ENCODE peak calls at places on chromosomes 7 and 10, in seven cellular contexts. One of them, this sample, is unnamed. For H3K4me1, the result is how much of the 10 kb centered on the place peaks cover.

GRCh38 chr10:132806126-132807061 is 20.4 kb upstream of the NKX6-2 start:
- DNase-seq in heart left ventricle: no peak
- DNase-seq in stomach: peak
- DNase-seq in uterus: no peak
- DNase-seq in body of pancreas: no peak
- DNase-seq in sigmoid colon: peak
- DNase-seq in prostate gland: no peak
- DNase-seq in this sample: no peak

GRCh38 chr7:130982160-130982638 is 248.2 kb upstream of the KLF14 start:
- DNase-seq in body of pancreas: no peak
- DNase-seq in heart left ventricle: no peak
- DNase-seq in prostate gland: no peak
- DNase-seq in uterus: no peak
- DNase-seq in stomach: no peak
- DNase-seq in sigmoid colon: no peak
- DNase-seq in this sample: no peak

GRCh38 chr7:23106491-23106800 is 861 bp downstream of the KLHL7 start:
- DNase-seq in uterus: no peak
- DNase-seq in heart left ventricle: no peak
- DNase-seq in stomach: peak
- DNase-seq in body of pancreas: peak
- DNase-seq in sigmoid colon: no peak
- DNase-seq in prostate gland: peak
- DNase-seq in this sample: no peak

GRCh38 chr7:73329861-73330581 is 2.1 kb downstream of the FKBP6 start:
- DNase-seq in body of pancreas: peak
- DNase-seq in sigmoid colon: no peak
- DNase-seq in prostate gland: no peak
- DNase-seq in stomach: no peak
- DNase-seq in heart left ventricle: no peak
- DNase-seq in uterus: no peak
- DNase-seq in this sample: no peak

GRCh38 chr10:43461950-43462349 is 25.0 kb downstream of the ZNF487 start:
- DNase-seq in stomach: no peak
- DNase-seq in sigmoid colon: no peak
- DNase-seq in prostate gland: peak
- DNase-seq in body of pancreas: peak
- DNase-seq in uterus: no peak
- DNase-seq in heart left ventricle: no peak
- DNase-seq in this sample: no peak

GRCh38 chr10:93461807-93462178 is 20.3 kb downstream of the MYOF start:
- DNase-seq in stomach: peak
- DNase-seq in uterus: no peak
- DNase-seq in sigmoid colon: peak
- DNase-seq in body of pancreas: no peak
- DNase-seq in prostate gland: no peak
- DNase-seq in heart left ventricle: no peak
- DNase-seq in this sample: no peak

GRCh38 chr10:127343831-127344230 is 147.4 kb upstream of the INSYN2A start:
- DNase-seq in heart left ventricle: no peak
- DNase-seq in uterus: no peak
- DNase-seq in sigmoid colon: no peak
- DNase-seq in prostate gland: no peak
- DNase-seq in stomach: no peak
- DNase-seq in body of pancreas: no peak
- DNase-seq in this sample: no peak

GRCh38 chr10:54742416-54742815 is 58.6 kb downstream of the PCDH15 start:
- DNase-seq in uterus: no peak
- DNase-seq in heart left ventricle: no peak
- DNase-seq in body of pancreas: no peak
- DNase-seq in prostate gland: no peak
- DNase-seq in sigmoid colon: no peak
- DNase-seq in stomach: no peak
- DNase-seq in this sample: no peak

GRCh38 chr7:156906281-156906680 is 13.3 kb upstream of the LMBR1 start:
- DNase-seq in uterus: no peak
- DNase-seq in heart left ventricle: no peak
- DNase-seq in stomach: no peak
- DNase-seq in prostate gland: no peak
- DNase-seq in body of pancreas: no peak
- DNase-seq in sigmoid colon: no peak
- DNase-seq in this sample: no peak

GRCh38 chr7:31000161-31000693 is 36.5 kb downstream of the GHRHR start:
- DNase-seq in body of pancreas: no peak
- DNase-seq in uterus: no peak
- DNase-seq in stomach: no peak
- DNase-seq in prostate gland: no peak
- DNase-seq in sigmoid colon: no peak
- DNase-seq in heart left ventricle: peak
- DNase-seq in this sample: no peak

GRCh38 chr7:142110098-142110497 is 1.4 kb upstream of the MGAM2 start:
- DNase-seq in uterus: no peak
- DNase-seq in body of pancreas: no peak
- DNase-seq in sigmoid colon: no peak
- DNase-seq in heart left ventricle: no peak
- DNase-seq in stomach: no peak
- DNase-seq in prostate gland: no peak
- DNase-seq in this sample: no peak

GRCh38 chr10:69222157-69223027 is 2.3 kb downstream of the HKDC1 start:
- DNase-seq in prostate gland: peak
- DNase-seq in sigmoid colon: no peak
- DNase-seq in uterus: no peak
- DNase-seq in heart left ventricle: no peak
- DNase-seq in body of pancreas: peak
- DNase-seq in stomach: peak
- DNase-seq in this sample: no peak

GRCh38 chr10:7111574-7111973 is 299.3 kb downstream of the SFMBT2 start:
- DNase-seq in heart left ventricle: no peak
- DNase-seq in prostate gland: no peak
- DNase-seq in body of pancreas: no peak
- DNase-seq in uterus: no peak
- DNase-seq in stomach: no peak
- DNase-seq in sigmoid colon: no peak
- DNase-seq in this sample: no peak

GRCh38 chr7:18495412-18496335 is at the start of gene HDAC9:
- DNase-seq in uterus: no peak
- DNase-seq in body of pancreas: peak
- DNase-seq in prostate gland: no peak
- DNase-seq in stomach: no peak
- DNase-seq in sigmoid colon: no peak
- DNase-seq in heart left ventricle: peak
- DNase-seq in this sample: no peak

GRCh38 chr10:13587367-13587766 is 602 bp downstream of the PRPF18 start:
- DNase-seq in prostate gland: no peak
- DNase-seq in stomach: no peak
- DNase-seq in body of pancreas: no peak
- DNase-seq in sigmoid colon: no peak
- DNase-seq in uterus: no peak
- DNase-seq in heart left ventricle: no peak
- DNase-seq in this sample: peak

GRCh38 chr7:30116771-30117170 is 18.0 kb upstream of the MTURN start:
- DNase-seq in heart left ventricle: no peak
- DNase-seq in uterus: no peak
- DNase-seq in stomach: no peak
- DNase-seq in sigmoid colon: no peak
- DNase-seq in body of pancreas: no peak
- DNase-seq in prostate gland: no peak
- DNase-seq in this sample: no peak

GRCh38 chr7:29523728-29524127 is 39.9 kb upstream of the PRR15 start:
- DNase-seq in stomach: no peak
- DNase-seq in prostate gland: no peak
- DNase-seq in heart left ventricle: no peak
- DNase-seq in sigmoid colon: no peak
- DNase-seq in uterus: no peak
- DNase-seq in body of pancreas: no peak
- DNase-seq in this sample: no peak

GRCh38 chr10:130372222-130372621 is 236.0 kb downstream of the GLRX3 start:
- DNase-seq in body of pancreas: no peak
- DNase-seq in stomach: peak
- DNase-seq in heart left ventricle: no peak
- DNase-seq in prostate gland: no peak
- DNase-seq in uterus: no peak
- DNase-seq in sigmoid colon: peak
- DNase-seq in this sample: no peak

GRCh38 chr7:38929460-38930171 is 20.6 kb upstream of the VPS41 start:
- DNase-seq in heart left ventricle: no peak
- DNase-seq in prostate gland: no peak
- DNase-seq in stomach: no peak
- DNase-seq in uterus: no peak
- DNase-seq in sigmoid colon: no peak
- DNase-seq in body of pancreas: peak
- DNase-seq in this sample: no peak

GRCh38 chr10:16809074-16809718 is 8.0 kb downstream of the RSU1 start:
- DNase-seq in uterus: no peak
- DNase-seq in prostate gland: no peak
- DNase-seq in heart left ventricle: peak
- DNase-seq in sigmoid colon: no peak
- DNase-seq in stomach: peak
- DNase-seq in body of pancreas: peak
- DNase-seq in this sample: no peak

GRCh38 chr10:24545585-24545984 is 178.1 kb downstream of the ARHGAP21 start:
- DNase-seq in prostate gland: no peak
- DNase-seq in body of pancreas: no peak
- DNase-seq in stomach: no peak
- DNase-seq in heart left ventricle: no peak
- DNase-seq in uterus: no peak
- DNase-seq in sigmoid colon: no peak
- DNase-seq in this sample: no peak

DNA sequence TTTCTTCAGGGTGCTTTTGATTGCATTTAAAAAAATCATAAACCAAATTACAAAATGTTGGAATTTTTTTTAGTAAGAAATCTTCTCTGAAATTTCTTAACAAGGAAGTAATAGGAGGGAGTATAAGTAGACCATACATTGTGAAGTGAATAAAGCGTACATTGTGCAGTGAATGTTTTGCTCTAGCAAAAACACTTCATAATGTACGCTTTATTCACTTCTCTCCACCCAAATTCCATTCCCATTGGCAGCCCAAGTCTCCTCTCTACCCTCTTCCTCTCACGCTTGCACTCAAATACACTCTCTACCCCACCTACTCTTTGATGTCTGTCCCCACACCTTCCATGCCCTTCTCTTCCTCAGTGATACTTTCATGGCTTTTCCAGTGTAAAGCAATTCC is 241.0 kb downstream of the PPP1R3A start:
- DNase-seq in stomach: no peak
- DNase-seq in uterus: no peak
- DNase-seq in sigmoid colon: no peak
- DNase-seq in prostate gland: no peak
- DNase-seq in heart left ventricle: no peak
- DNase-seq in body of pancreas: no peak
- DNase-seq in this sample: no peak
- TF ChIP-seq POLR2A in stomach: no peak
- TF ChIP-seq POLR2A in uterus: no peak
- TF ChIP-seq POLR2A in sigmoid colon: no peak
- TF ChIP-seq POLR2A in prostate gland: no peak
- TF ChIP-seq POLR2A in heart left ventricle: no peak
- TF ChIP-seq POLR2A in body of pancreas: no peak
- TF ChIP-seq POLR2A in this sample: no peak

GRCh38 chr7:2507917-2508306 is 11.7 kb upstream of the LFNG start:
- DNase-seq in heart left ventricle: no peak
- DNase-seq in uterus: no peak
- DNase-seq in stomach: no peak
- DNase-seq in body of pancreas: no peak
- DNase-seq in prostate gland: no peak
- DNase-seq in sigmoid colon: no peak
- DNase-seq in this sample: no peak
- H3K4me1 ChIP-seq in heart left ventricle: half or more
- H3K4me1 ChIP-seq in uterus: under half
- H3K4me1 ChIP-seq in stomach: under half
- H3K4me1 ChIP-seq in body of pancreas: under half
- H3K4me1 ChIP-seq in prostate gland: under half
- H3K4me1 ChIP-seq in sigmoid colon: under half
- H3K4me1 ChIP-seq in this sample: under half

GRCh38 chr10:114822771-114823463 is 1.3 kb downstream of the FHIP2A start:
- DNase-seq in prostate gland: no peak
- DNase-seq in uterus: no peak
- DNase-seq in sigmoid colon: no peak
- DNase-seq in heart left ventricle: no peak
- DNase-seq in stomach: no peak
- DNase-seq in body of pancreas: no peak
- DNase-seq in this sample: no peak

GRCh38 chr10:114821915-114822770 is 563 bp downstream of the FHIP2A start:
- DNase-seq in heart left ventricle: peak
- DNase-seq in prostate gland: peak
- DNase-seq in stomach: peak
- DNase-seq in uterus: peak
- DNase-seq in sigmoid colon: peak
- DNase-seq in body of pancreas: peak
- DNase-seq in this sample: peak

GRCh38 chr10:114825513-114826253 is 4.1 kb downstream of the FHIP2A start:
- DNase-seq in body of pancreas: no peak
- DNase-seq in heart left ventricle: no peak
- DNase-seq in prostate gland: no peak
- DNase-seq in stomach: no peak
- DNase-seq in sigmoid colon: no peak
- DNase-seq in uterus: no peak
- DNase-seq in this sample: no peak

GRCh38 chr10:114821293-114821914 is at the start of gene FHIP2A:
- DNase-seq in uterus: peak
- DNase-seq in prostate gland: peak
- DNase-seq in sigmoid colon: peak
- DNase-seq in heart left ventricle: peak
- DNase-seq in stomach: peak
- DNase-seq in body of pancreas: peak
- DNase-seq in this sample: peak

GRCh38 chr10:114824396-114824795 is 2.8 kb downstream of the FHIP2A start:
- DNase-seq in prostate gland: no peak
- DNase-seq in heart left ventricle: no peak
- DNase-seq in sigmoid colon: no peak
- DNase-seq in stomach: no peak
- DNase-seq in body of pancreas: no peak
- DNase-seq in uterus: no peak
- DNase-seq in this sample: no peak
- TF ChIP-seq CTCF in prostate gland: no peak
- TF ChIP-seq CTCF in heart left ventricle: no peak
- TF ChIP-seq CTCF in sigmoid colon: no peak
- TF ChIP-seq CTCF in stomach: no peak
- TF ChIP-seq CTCF in body of pancreas: no peak
- TF ChIP-seq CTCF in uterus: no peak
- TF ChIP-seq CTCF in this sample: no peak

DNA sequence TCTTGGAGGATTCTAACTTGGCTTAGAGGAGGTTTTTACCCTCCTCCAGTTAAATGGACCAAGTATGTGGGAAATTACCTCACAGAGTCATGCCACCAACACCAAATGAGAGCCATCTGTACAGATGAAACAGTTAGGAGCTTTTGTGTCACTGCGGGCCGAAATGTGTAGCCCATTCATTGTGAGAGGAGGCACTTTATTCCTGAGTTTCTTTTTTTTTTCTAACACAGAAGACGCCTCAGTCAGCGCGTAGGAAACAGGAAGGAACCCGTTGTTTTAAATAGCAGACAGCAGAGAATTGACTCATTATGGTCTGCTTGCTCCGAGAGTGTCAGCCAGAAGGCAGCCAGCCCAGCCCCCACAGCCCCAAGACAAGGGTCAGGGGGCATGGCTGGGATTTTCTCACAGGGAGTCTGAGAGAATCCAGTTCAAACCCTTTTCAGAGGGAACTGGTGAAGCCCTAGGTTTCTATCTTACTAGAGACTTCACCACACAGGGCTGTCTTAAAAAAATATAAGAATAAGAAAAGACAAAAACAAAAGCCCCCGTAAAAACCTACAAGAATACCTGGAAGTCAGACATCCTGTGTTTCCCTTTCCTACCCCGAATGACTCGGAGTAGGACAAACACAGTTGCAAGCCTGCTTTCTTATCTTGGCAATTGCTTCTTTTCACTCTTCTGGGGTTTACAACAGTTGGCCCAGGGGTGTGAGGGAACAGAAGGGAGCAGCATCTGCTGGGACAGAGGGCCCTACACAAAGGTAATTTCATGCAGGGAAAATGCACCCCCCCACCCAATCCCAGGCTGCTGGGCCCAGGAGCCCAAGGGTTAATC is 220.8 kb downstream of the ARHGAP12 start:
- DNase-seq in stomach: no peak
- DNase-seq in prostate gland: no peak
- DNase-seq in body of pancreas: peak
- DNase-seq in heart left ventricle: peak
- DNase-seq in uterus: peak
- DNase-seq in sigmoid colon: peak
- DNase-seq in this sample: peak
- TF ChIP-seq POLR2A in stomach: no peak
- TF ChIP-seq POLR2A in prostate gland: no peak
- TF ChIP-seq POLR2A in body of pancreas: peak
- TF ChIP-seq POLR2A in heart left ventricle: no peak
- TF ChIP-seq POLR2A in uterus: no peak
- TF ChIP-seq POLR2A in sigmoid colon: no peak
- TF ChIP-seq POLR2A in this sample: no peak

This sample was measured in right lobe of liver.